ENCODE peak calls at places on chromosomes 6 and 20, in five cellular contexts. One of them, this sample, is unnamed.
A peak's percentile ranks its signal among the peaks of the same experiment; 100 is the strongest.

GRCh38 chr20:61297981-61298380 is 45.9 kb downstream of the CDH4 start:
- DNase-seq in psoas muscle: no peak
- DNase-seq in transverse colon: no peak
- DNase-seq in CD4-positive, alpha-beta T cell: no peak
- DNase-seq in GM06990: no peak
- DNase-seq in this sample: no peak

GRCh38 chr6:27720607-27721580 is 191.3 kb downstream of the OR2B2 start:
- DNase-seq in transverse colon: no peak
- DNase-seq in CD4-positive, alpha-beta T cell: no peak
- DNase-seq in psoas muscle: no peak
- DNase-seq in GM06990: peak; percentile 53
- DNase-seq in this sample: no peak

GRCh38 chr20:25745100-25745499 is 48.4 kb upstream of the ZNF337 start:
- DNase-seq in CD4-positive, alpha-beta T cell: no peak
- DNase-seq in transverse colon: no peak
- DNase-seq in psoas muscle: no peak
- DNase-seq in GM06990: no peak
- DNase-seq in this sample: no peak

GRCh38 chr20:10550204-10551118 is 115.4 kb downstream of the SLX4IP start:
- DNase-seq in psoas muscle: no peak
- DNase-seq in CD4-positive, alpha-beta T cell: no peak
- DNase-seq in GM06990: no peak
- DNase-seq in transverse colon: no peak
- DNase-seq in this sample: no peak

GRCh38 chr6:15755555-15755954 is 92.7 kb upstream of the DTNBP1 start:
- DNase-seq in transverse colon: no peak
- DNase-seq in CD4-positive, alpha-beta T cell: no peak
- DNase-seq in psoas muscle: no peak
- DNase-seq in GM06990: no peak
- DNase-seq in this sample: no peak

GRCh38 chr6:47479156-47479541 is 1.6 kb downstream of the CD2AP start:
- DNase-seq in psoas muscle: no peak
- DNase-seq in CD4-positive, alpha-beta T cell: no peak
- DNase-seq in transverse colon: no peak
- DNase-seq in GM06990: no peak
- DNase-seq in this sample: no peak

GRCh38 chr6:37536462-37537225 is 37.0 kb upstream of the CCDC167 start:
- DNase-seq in transverse colon: no peak
- DNase-seq in GM06990: no peak
- DNase-seq in CD4-positive, alpha-beta T cell: no peak
- DNase-seq in psoas muscle: no peak
- DNase-seq in this sample: no peak

GRCh38 chr20:62850333-62850974 is 11.2 kb downstream of the TCFL5 start:
- DNase-seq in GM06990: no peak
- DNase-seq in transverse colon: no peak
- DNase-seq in psoas muscle: no peak
- DNase-seq in CD4-positive, alpha-beta T cell: no peak
- DNase-seq in this sample: no peak

GRCh38 chr20:31670371-31671228 is 32.9 kb downstream of the COX4I2 start:
- DNase-seq in transverse colon: peak; percentile 69
- DNase-seq in GM06990: no peak
- DNase-seq in CD4-positive, alpha-beta T cell: no peak
- DNase-seq in psoas muscle: peak; percentile 55
- DNase-seq in this sample: peak; percentile 67

GRCh38 chr6:55046869-55047422 is 127.4 kb upstream of the HCRTR2 start:
- DNase-seq in CD4-positive, alpha-beta T cell: no peak
- DNase-seq in transverse colon: no peak
- DNase-seq in GM06990: no peak
- DNase-seq in psoas muscle: no peak
- DNase-seq in this sample: no peak

GRCh38 chr6:32213649-32214048 is 10.2 kb downstream of the NOTCH4 start:
- DNase-seq in GM06990: no peak
- DNase-seq in transverse colon: no peak
- DNase-seq in psoas muscle: no peak
- DNase-seq in CD4-positive, alpha-beta T cell: no peak
- DNase-seq in this sample: no peak

GRCh38 chr6:89110288-89110687 is 7.6 kb downstream of the SRSF12 start:
- DNase-seq in transverse colon: no peak
- DNase-seq in CD4-positive, alpha-beta T cell: no peak
- DNase-seq in psoas muscle: no peak
- DNase-seq in GM06990: no peak
- DNase-seq in this sample: no peak

GRCh38 chr6:36028088-36028886 is 679 bp downstream of the MAPK14 start:
- DNase-seq in GM06990: peak; percentile 60
- DNase-seq in transverse colon: peak; percentile 36
- DNase-seq in psoas muscle: peak; percentile 52
- DNase-seq in CD4-positive, alpha-beta T cell: peak; percentile 29
- DNase-seq in this sample: peak; percentile 52

GRCh38 chr6:21188505-21189223 is 404.9 kb upstream of the SOX4 start:
- DNase-seq in transverse colon: no peak
- DNase-seq in psoas muscle: no peak
- DNase-seq in CD4-positive, alpha-beta T cell: no peak
- DNase-seq in GM06990: peak; percentile 48
- DNase-seq in this sample: no peak

GRCh38 chr6:23031986-23032385 is 462.6 kb downstream of the HDGFL1 start:
- DNase-seq in GM06990: no peak
- DNase-seq in psoas muscle: no peak
- DNase-seq in CD4-positive, alpha-beta T cell: no peak
- DNase-seq in transverse colon: no peak
- DNase-seq in this sample: no peak

GRCh38 chr20:44691424-44692423 is 23.4 kb upstream of the CCN5 start:
- DNase-seq in transverse colon: no peak
- DNase-seq in CD4-positive, alpha-beta T cell: no peak
- DNase-seq in GM06990: no peak
- DNase-seq in psoas muscle: peak; percentile 80
- DNase-seq in this sample: no peak

GRCh38 chr6:140541288-140541687 is 1166.8 kb upstream of the CITED2 start:
- DNase-seq in psoas muscle: no peak
- DNase-seq in GM06990: no peak
- DNase-seq in transverse colon: no peak
- DNase-seq in CD4-positive, alpha-beta T cell: no peak
- DNase-seq in this sample: no peak

GRCh38 chr20:34954905-34955231 is 738 bp downstream of the GSS start:
- DNase-seq in GM06990: no peak
- DNase-seq in psoas muscle: peak; percentile 50
- DNase-seq in transverse colon: peak; percentile 37
- DNase-seq in CD4-positive, alpha-beta T cell: no peak
- DNase-seq in this sample: peak; percentile 56

GRCh38 chr20:25992146-25992545 is 295.5 kb upstream of the ZNF337 start:
- DNase-seq in psoas muscle: no peak
- DNase-seq in CD4-positive, alpha-beta T cell: no peak
- DNase-seq in transverse colon: no peak
- DNase-seq in GM06990: no peak
- DNase-seq in this sample: no peak

GRCh38 chr6:52502306-52503029 is 74.4 kb downstream of the TRAM2 start:
- DNase-seq in transverse colon: no peak
- DNase-seq in CD4-positive, alpha-beta T cell: no peak
- DNase-seq in psoas muscle: no peak
- DNase-seq in GM06990: no peak
- DNase-seq in this sample: no peak

GRCh38 chr20:43584448-43585138 is 6.1 kb upstream of the IFT52 start:
- DNase-seq in psoas muscle: no peak
- DNase-seq in transverse colon: no peak
- DNase-seq in GM06990: no peak
- DNase-seq in CD4-positive, alpha-beta T cell: no peak
- DNase-seq in this sample: no peak

GRCh38 chr20:39049684-39050554 is 87.8 kb downstream of the DHX35 start:
- DNase-seq in transverse colon: peak; percentile 84
- DNase-seq in CD4-positive, alpha-beta T cell: peak; percentile 70
- DNase-seq in psoas muscle: peak; percentile 77
- DNase-seq in GM06990: peak; percentile 88
- DNase-seq in this sample: peak; percentile 82

GRCh38 chr6:2498224-2498623 is 252.5 kb downstream of the MYLK4 start:
- DNase-seq in psoas muscle: no peak
- DNase-seq in CD4-positive, alpha-beta T cell: no peak
- DNase-seq in transverse colon: no peak
- DNase-seq in GM06990: no peak
- DNase-seq in this sample: no peak

GRCh38 chr20:58160451-58161051 is 67.9 kb downstream of the ANKRD60 start:
- DNase-seq in CD4-positive, alpha-beta T cell: no peak
- DNase-seq in psoas muscle: peak; percentile 34
- DNase-seq in GM06990: no peak
- DNase-seq in transverse colon: no peak
- DNase-seq in this sample: no peak

GRCh38 chr20:63337786-63338420 is 23.2 kb downstream of the CHRNA4 start:
- DNase-seq in transverse colon: no peak
- DNase-seq in GM06990: no peak
- DNase-seq in psoas muscle: no peak
- DNase-seq in CD4-positive, alpha-beta T cell: no peak
- DNase-seq in this sample: no peak

GRCh38 chr6:38815250-38815649 is 100.1 kb downstream of the DNAH8 start:
- DNase-seq in CD4-positive, alpha-beta T cell: no peak
- DNase-seq in transverse colon: no peak
- DNase-seq in GM06990: no peak
- DNase-seq in psoas muscle: no peak
- DNase-seq in this sample: no peak
- H3K27me3 ChIP-seq in CD4-positive, alpha-beta T cell: peaks cover 16% of the 10 kb centered on the region
- H3K27me3 ChIP-seq in transverse colon: peaks cover 26% of the 10 kb centered on the region
- H3K27me3 ChIP-seq in GM06990: no peaks in the 10 kb centered on the region
- H3K27me3 ChIP-seq in psoas muscle: no peaks in the 10 kb centered on the region
- H3K27me3 ChIP-seq in this sample: no peaks in the 10 kb centered on the region

GRCh38 chr6:79413562-79414002 is 123.6 kb downstream of the LCA5 start:
- DNase-seq in GM06990: no peak
- DNase-seq in CD4-positive, alpha-beta T cell: no peak
- DNase-seq in transverse colon: no peak
- DNase-seq in psoas muscle: no peak
- DNase-seq in this sample: no peak

GRCh38 chr6:79408598-79408997 is 128.6 kb downstream of the LCA5 start:
- DNase-seq in GM06990: no peak
- DNase-seq in transverse colon: no peak
- DNase-seq in psoas muscle: no peak
- DNase-seq in CD4-positive, alpha-beta T cell: no peak
- DNase-seq in this sample: no peak

GRCh38 chr6:79410806-79411205 is 126.4 kb downstream of the LCA5 start:
- DNase-seq in CD4-positive, alpha-beta T cell: no peak
- DNase-seq in GM06990: no peak
- DNase-seq in transverse colon: no peak
- DNase-seq in psoas muscle: no peak
- DNase-seq in this sample: no peak
- TF ChIP-seq CTCF in CD4-positive, alpha-beta T cell: no peak
- TF ChIP-seq CTCF in GM06990: no peak
- TF ChIP-seq CTCF in transverse colon: no peak
- TF ChIP-seq CTCF in psoas muscle: no peak
- TF ChIP-seq CTCF in this sample: no peak

GRCh38 chr20:46020515-46020914 is 8.5 kb upstream of the SLC12A5 start:
- DNase-seq in GM06990: no peak
- DNase-seq in CD4-positive, alpha-beta T cell: no peak
- DNase-seq in psoas muscle: no peak
- DNase-seq in transverse colon: no peak
- DNase-seq in this sample: no peak

GRCh38 chr20:46023148-46023484 is 5.9 kb upstream of the SLC12A5 start:
- DNase-seq in CD4-positive, alpha-beta T cell: no peak
- DNase-seq in GM06990: no peak
- DNase-seq in psoas muscle: no peak
- DNase-seq in transverse colon: no peak
- DNase-seq in this sample: no peak

GRCh38 chr20:46022411-46023147 is 6.4 kb upstream of the SLC12A5 start:
- DNase-seq in CD4-positive, alpha-beta T cell: peak; percentile 65
- DNase-seq in transverse colon: peak; percentile 67
- DNase-seq in psoas muscle: peak; percentile 56
- DNase-seq in GM06990: peak; percentile 72
- DNase-seq in this sample: peak; percentile 76

GRCh38 chr20:46023999-46024398 is 5.0 kb upstream of the SLC12A5 start:
- DNase-seq in GM06990: no peak
- DNase-seq in transverse colon: no peak
- DNase-seq in psoas muscle: no peak
- DNase-seq in CD4-positive, alpha-beta T cell: no peak
- DNase-seq in this sample: no peak

GRCh38 chr20:46021361-46022359 is 7.4 kb upstream of the SLC12A5 start:
- DNase-seq in transverse colon: peak; percentile 46
- DNase-seq in psoas muscle: no peak
- DNase-seq in CD4-positive, alpha-beta T cell: peak; percentile 38
- DNase-seq in GM06990: peak; percentile 73
- DNase-seq in this sample: peak; percentile 36
- H3K27me3 ChIP-seq in transverse colon: peaks cover 89% of the 10 kb centered on the region
- H3K27me3 ChIP-seq in psoas muscle: no peaks in the 10 kb centered on the region
- H3K27me3 ChIP-seq in CD4-positive, alpha-beta T cell: peaks cover 47% of the 10 kb centered on the region
- H3K27me3 ChIP-seq in GM06990: no peaks in the 10 kb centered on the region
- H3K27me3 ChIP-seq in this sample: peaks cover 4% of the 10 kb centered on the region

DNA sequence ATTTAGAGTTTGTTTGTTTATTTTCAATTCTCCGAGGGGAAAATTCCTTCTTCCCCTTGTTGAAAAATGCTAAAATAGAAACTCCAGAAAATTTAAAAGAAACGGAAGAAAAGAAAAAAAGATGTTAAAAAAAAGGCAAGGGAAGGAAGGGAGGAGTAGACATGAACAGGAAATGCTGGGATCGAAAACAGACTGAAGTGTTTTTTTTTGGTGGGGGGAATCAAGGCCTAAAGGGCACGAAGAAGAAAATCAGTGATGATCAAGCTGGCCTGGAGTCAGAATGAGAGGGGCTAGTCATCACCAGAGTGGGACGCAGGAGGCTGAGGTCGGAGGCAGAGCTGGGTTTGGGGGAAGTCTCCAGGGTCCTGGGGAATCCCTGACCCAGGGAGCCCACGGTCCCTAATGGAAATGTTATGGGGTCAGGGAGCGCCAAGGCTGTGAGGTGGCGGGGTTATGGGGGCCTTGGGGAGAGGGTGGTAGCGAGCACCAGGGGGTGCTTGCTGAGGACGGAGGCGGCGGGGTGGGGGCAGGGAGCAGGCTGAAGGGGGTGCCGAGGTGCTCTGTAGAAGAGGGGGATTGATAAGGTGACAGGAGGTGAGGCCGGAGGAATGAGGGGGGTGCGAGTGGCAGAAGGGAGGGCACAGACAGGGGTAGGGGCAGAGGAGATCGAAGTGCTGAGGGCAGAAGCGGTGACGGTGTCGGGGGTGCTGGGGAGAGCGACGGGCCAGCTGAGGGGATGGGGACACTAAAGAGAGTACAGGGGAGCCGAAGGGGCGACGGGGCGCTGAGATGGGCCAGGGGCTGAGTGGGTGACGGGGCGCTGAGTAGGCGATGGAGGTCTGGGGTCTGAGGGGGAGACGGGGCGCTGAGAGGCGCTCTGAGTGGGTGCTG is 717 bp downstream of the ZNFX1 start:
- DNase-seq in transverse colon: peak; percentile 49
- DNase-seq in psoas muscle: peak; percentile 38
- DNase-seq in GM06990: peak; percentile 51
- DNase-seq in CD4-positive, alpha-beta T cell: peak; percentile 6
- DNase-seq in this sample: peak; percentile 50
- TF ChIP-seq CTCF in transverse colon: no peak
- TF ChIP-seq CTCF in psoas muscle: no peak
- TF ChIP-seq CTCF in GM06990: no peak
- TF ChIP-seq CTCF in CD4-positive, alpha-beta T cell: no peak
- TF ChIP-seq CTCF in this sample: no peak

This sample was measured in colonic mucosa.